ENCODE peak calls at places on chromosomes 13 and 19, in ten cellular contexts. G is trophoblast cell; J is left ventricle myocardium inferior; I is H9; S is CD8-positive, alpha-beta memory T cell; V is upper lobe of right lung; W is SK-N-SH; A is uterus; M is lower lobe of right lung; B is thoracic aorta. Z is an unnamed sample. For H3K9me3, the result is how much of the 10 kb centered on the place peaks cover.

GRCh38 chr19:3403489-3404323 is 37.3 kb downstream of the NFIC start:
- DNase-seq in G (no peak), J (peak), I (no peak), S (no peak), V (peak), W (peak), A (peak), M (peak), B (peak), Z (peak)

GRCh38 chr13:38783992-38784875 is 97.4 kb downstream of the FREM2 start:
- DNase-seq in G (no peak), J (no peak), I (no peak), S (no peak), V (no peak), W (no peak), A (no peak), M (no peak), B (no peak), Z (no peak)

GRCh38 chr13:102825400-102825799 is 20.4 kb upstream of the ERCC5 start:
- DNase-seq in G (no peak), J (no peak), I (peak), S (no peak), V (no peak), W (no peak), A (no peak), M (no peak), B (no peak), Z (no peak)

GRCh38 chr19:49881672-49882394 is 4.3 kb downstream of the TBC1D17 start:
- DNase-seq in G (no peak), J (no peak), I (no peak), S (no peak), V (peak), W (peak), A (peak), M (no peak), B (no peak), Z (no peak)

GRCh38 chr13:49455016-49455398 is 10.9 kb downstream of the SETDB2 start:
- DNase-seq in G (no peak), J (no peak), I (no peak), S (no peak), V (no peak), W (no peak), A (no peak), M (no peak), B (no peak), Z (no peak)

GRCh38 chr19:7925171-7925837 is 631 bp downstream of the CTXN1 start:
- DNase-seq in G (peak), J (peak), I (peak), S (peak), V (peak), W (peak), A (peak), M (peak), B (no peak), Z (peak)

GRCh38 chr13:100315522-100315921 is 226.6 kb downstream of the PCCA start:
- DNase-seq in G (no peak), J (no peak), I (no peak), S (no peak), V (no peak), W (no peak), A (no peak), M (no peak), B (no peak), Z (no peak)

GRCh38 chr19:55581145-55581827 is 638 bp upstream of the ZNF579 start:
- DNase-seq in G (peak), J (no peak), I (peak), S (no peak), V (no peak), W (no peak), A (no peak), M (no peak), B (no peak), Z (no peak)

GRCh38 chr19:14347999-14348889 is 33.0 kb upstream of the ADGRE5 start:
- DNase-seq in G (peak), J (peak), I (peak), S (peak), V (peak), W (peak), A (peak), M (peak), B (no peak), Z (peak)

GRCh38 chr13:79775830-79776229 is 294.9 kb downstream of the NDFIP2 start:
- DNase-seq in G (peak), J (no peak), I (no peak), S (no peak), V (no peak), W (no peak), A (no peak), M (no peak), B (no peak), Z (no peak)

GRCh38 chr13:49681837-49682236 is 9.4 kb downstream of the EBPL start:
- DNase-seq in G (no peak), J (no peak), I (no peak), S (no peak), V (no peak), W (no peak), A (no peak), M (no peak), B (no peak), Z (no peak)

GRCh38 chr19:1237754-1238372 is at the start of gene CBARP:
- DNase-seq in G (no peak), J (peak), I (no peak), S (peak), V (peak), W (peak), A (peak), M (no peak), B (no peak), Z (no peak)

GRCh38 chr13:76976488-76976887 is 15.4 kb upstream of the CLN5 start:
- DNase-seq in G (peak), J (no peak), I (no peak), S (no peak), V (no peak), W (no peak), A (no peak), M (no peak), B (no peak), Z (no peak)

GRCh38 chr13:103289661-103290060 is 223.4 kb upstream of the SLC10A2 start:
- DNase-seq in G (no peak), J (no peak), I (no peak), S (no peak), V (no peak), W (no peak), A (no peak), M (no peak), B (no peak), Z (no peak)

GRCh38 chr13:92950771-92951170 is 275.8 kb upstream of the GPC6 start:
- DNase-seq in G (no peak), J (no peak), I (no peak), S (no peak), V (no peak), W (no peak), A (no peak), M (no peak), B (no peak), Z (no peak)

GRCh38 chr13:29748097-29748496 is 102.3 kb downstream of the UBL3 start:
- DNase-seq in G (no peak), J (no peak), I (no peak), S (no peak), V (no peak), W (no peak), A (no peak), M (no peak), B (no peak), Z (no peak)

GRCh38 chr13:50357586-50358118 is 342.4 kb downstream of the KCNRG start:
- DNase-seq in G (peak), J (no peak), I (no peak), S (no peak), V (no peak), W (no peak), A (peak), M (no peak), B (no peak), Z (no peak)

GRCh38 chr19:48991823-48992570 is 1.1 kb downstream of the GYS1 start:
- DNase-seq in G (peak), J (peak), I (peak), S (no peak), V (no peak), W (peak), A (peak), M (peak), B (peak), Z (peak)

GRCh38 chr19:17867087-17867486 is 4.7 kb upstream of the SLC5A5 start:
- DNase-seq in G (no peak), J (no peak), I (peak), S (no peak), V (no peak), W (peak), A (no peak), M (no peak), B (no peak), Z (no peak)

GRCh38 chr19:17866312-17867012 is 5.3 kb upstream of the SLC5A5 start:
- DNase-seq in G (no peak), J (no peak), I (no peak), S (no peak), V (no peak), W (peak), A (no peak), M (no peak), B (no peak), Z (no peak)

GRCh38 chr19:17862711-17863519 is 3.2 kb downstream of the RPL18A start:
- DNase-seq in G (no peak), J (no peak), I (no peak), S (no peak), V (no peak), W (no peak), A (no peak), M (no peak), B (no peak), Z (no peak)

GRCh38 chr19:17863520-17864182 is 3.9 kb downstream of the RPL18A start:
- DNase-seq in G (peak), J (no peak), I (no peak), S (no peak), V (no peak), W (peak), A (no peak), M (no peak), B (no peak), Z (no peak)

GRCh38 chr19:17865364-17866311 is 5.9 kb downstream of the RPL18A start:
- DNase-seq in G (peak), J (no peak), I (no peak), S (no peak), V (no peak), W (peak), A (no peak), M (no peak), B (no peak), Z (no peak)
- H3K27ac ChIP-seq in G (no peak), J (no peak), I (no peak), S (no peak), V (no peak), W (no peak), A (no peak), M (no peak), B (no peak), Z (peak)

DNA sequence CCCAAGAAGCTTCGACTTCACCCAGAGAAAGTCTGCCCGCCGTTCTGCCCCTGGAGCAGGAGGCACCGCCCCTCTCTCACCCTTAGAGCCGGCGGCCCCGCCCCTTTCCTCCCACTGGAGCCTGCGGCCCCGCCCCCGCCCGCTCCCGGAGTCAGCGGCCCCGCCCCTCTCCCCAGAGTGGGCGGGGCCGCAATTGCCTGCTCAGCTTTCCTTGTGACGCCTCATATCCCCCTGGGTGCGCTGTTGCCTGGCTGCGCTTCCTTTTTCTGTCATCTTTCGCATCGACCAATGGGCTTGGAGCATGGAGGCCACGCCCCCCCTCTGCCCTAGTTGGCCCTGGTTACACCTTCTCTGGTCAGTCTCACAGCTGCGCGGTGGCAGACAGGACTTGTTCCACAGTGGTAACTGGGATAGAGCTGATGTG is 38.2 kb upstream of the ZNF492 start:
- DNase-seq in G (no peak), J (peak), I (no peak), S (no peak), V (no peak), W (peak), A (peak), M (no peak), B (no peak), Z (no peak)
- H3K9me3 ChIP-seq in G (under half), J (under half), I (half or more), S (under half), V (under half), W (under half), A (under half), M (under half), B (under half), Z (half or more)

DNA sequence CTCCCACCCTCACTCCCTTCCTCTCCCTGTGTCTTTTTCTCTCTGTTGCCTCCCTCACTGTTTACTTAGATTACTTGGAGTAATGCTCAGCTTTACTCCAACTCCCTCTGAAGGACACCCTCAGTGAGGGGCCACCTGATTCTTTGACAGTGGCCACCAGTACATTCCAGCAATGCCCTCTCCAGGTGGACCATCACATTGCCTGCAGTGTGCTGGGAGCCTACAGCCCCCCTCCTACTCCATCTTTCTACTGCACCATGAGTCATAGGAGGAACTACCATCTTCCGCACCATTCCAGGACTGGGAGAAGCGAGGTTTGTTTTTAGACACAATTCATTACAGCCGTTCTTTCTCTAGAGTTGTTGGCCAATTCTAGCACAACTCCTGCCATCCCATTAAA is 96.6 kb upstream of the POSTN start:
- DNase-seq in G (no peak), J (no peak), I (no peak), S (no peak), V (no peak), W (no peak), A (no peak), M (no peak), B (no peak), Z (no peak)
- H3K27ac ChIP-seq in G (no peak), J (no peak), I (no peak), S (no peak), V (no peak), W (no peak), A (no peak), M (no peak), B (no peak), Z (no peak)

GRCh38 chr19:9507285-9507684 is 8.9 kb upstream of the ZNF560 start:
- DNase-seq in G (no peak), J (no peak), I (no peak), S (no peak), V (no peak), W (no peak), A (no peak), M (no peak), B (no peak), Z (no peak)
- H3K9me3 ChIP-seq in G (under half), J (half or more), I (half or more), S (under half), V (under half), W (under half), A (under half), M (half or more), B (under half), Z (under half)